ENCODE peak calls at places on chromosomes 1 and 21, in six cellular contexts. U, V, J, E, G and K are unnamed samples.

GRCh38 chr21:42733037-42733632 is 79.7 kb downstream of the PDE9A start:
- DNase-seq in U (no peak), V (no peak), J (no peak), E (no peak), G (no peak), K (no peak)

GRCh38 chr1:205449750-205450443 is 5.9 kb downstream of the BLACAT1 start:
- DNase-seq in U (peak; percentile 9), V (peak; percentile 89), J (peak; percentile 52), E (peak; percentile 77), G (peak; percentile 95), K (peak; percentile 98)

GRCh38 chr1:18332626-18333025 is 148.1 kb upstream of the KLHDC7A start:
- DNase-seq in U (no peak), V (no peak), J (no peak), E (no peak), G (no peak), K (no peak)

GRCh38 chr1:230282157-230282556 is 144.0 kb downstream of the PGBD5 start:
- DNase-seq in U (no peak), V (peak; percentile 12), J (peak; percentile 58), E (no peak), G (no peak), K (no peak)

GRCh38 chr1:98461873-98462385 is 199.6 kb upstream of the SNX7 start:
- DNase-seq in U (no peak), V (no peak), J (no peak), E (no peak), G (no peak), K (no peak)

GRCh38 chr1:170203693-170204092 is 57.9 kb downstream of the NTMT2 start:
- DNase-seq in U (no peak), V (no peak), J (no peak), E (no peak), G (no peak), K (no peak)

GRCh38 chr1:238582816-238583215 is 692.1 kb upstream of the ZP4 start:
- DNase-seq in U (no peak), V (no peak), J (no peak), E (no peak), G (no peak), K (peak; percentile 34)

GRCh38 chr1:161707503-161707902 is 474 bp downstream of the FCRLA start:
- DNase-seq in U (no peak), V (no peak), J (no peak), E (no peak), G (no peak), K (no peak)

GRCh38 chr1:171389176-171389575 is 75.2 kb downstream of the FMO4 start:
- DNase-seq in U (no peak), V (no peak), J (no peak), E (no peak), G (no peak), K (no peak)

GRCh38 chr1:18734001-18734400 is 103.4 kb downstream of the PAX7 start:
- DNase-seq in U (no peak), V (no peak), J (no peak), E (no peak), G (no peak), K (no peak)

GRCh38 chr1:155254714-155255242 is 505 bp downstream of the ENTREP3 start:
- DNase-seq in U (no peak), V (no peak), J (peak; percentile 75), E (peak; percentile 50), G (no peak), K (no peak)

GRCh38 chr1:230565141-230565540 is 77.1 kb upstream of the COG2 start:
- DNase-seq in U (no peak), V (no peak), J (no peak), E (no peak), G (no peak), K (no peak)

GRCh38 chr1:178060789-178061556 is 32.9 kb upstream of the RASAL2 start:
- DNase-seq in U (peak; percentile 73), V (no peak), J (no peak), E (no peak), G (no peak), K (peak; percentile 70)

GRCh38 chr1:4598561-4598960 is 55.8 kb upstream of the AJAP1 start:
- DNase-seq in U (no peak), V (no peak), J (no peak), E (no peak), G (no peak), K (no peak)

GRCh38 chr1:223364685-223365382 is 858 bp upstream of the SUSD4 start:
- DNase-seq in U (no peak), V (peak; percentile 46), J (no peak), E (peak; percentile 78), G (no peak), K (no peak)

GRCh38 chr1:244850099-244850852 is 14.1 kb downstream of the HNRNPU start:
- DNase-seq in U (no peak), V (no peak), J (no peak), E (no peak), G (no peak), K (no peak)
- TF ChIP-seq CTCF in U (no peak), V (no peak), J (no peak), E (no peak), G (no peak), K (no peak)

GRCh38 chr1:183844806-183845205 is 39.9 kb downstream of the RGL1 start:
- DNase-seq in U (no peak), V (no peak), J (no peak), E (no peak), G (no peak), K (no peak)
- H3K9ac ChIP-seq in U (no peak overlapping the region), V (no peak overlapping the region), J (no peak overlapping the region), E (no peak overlapping the region), G (no peak overlapping the region), K (no peak overlapping the region)

DNA sequence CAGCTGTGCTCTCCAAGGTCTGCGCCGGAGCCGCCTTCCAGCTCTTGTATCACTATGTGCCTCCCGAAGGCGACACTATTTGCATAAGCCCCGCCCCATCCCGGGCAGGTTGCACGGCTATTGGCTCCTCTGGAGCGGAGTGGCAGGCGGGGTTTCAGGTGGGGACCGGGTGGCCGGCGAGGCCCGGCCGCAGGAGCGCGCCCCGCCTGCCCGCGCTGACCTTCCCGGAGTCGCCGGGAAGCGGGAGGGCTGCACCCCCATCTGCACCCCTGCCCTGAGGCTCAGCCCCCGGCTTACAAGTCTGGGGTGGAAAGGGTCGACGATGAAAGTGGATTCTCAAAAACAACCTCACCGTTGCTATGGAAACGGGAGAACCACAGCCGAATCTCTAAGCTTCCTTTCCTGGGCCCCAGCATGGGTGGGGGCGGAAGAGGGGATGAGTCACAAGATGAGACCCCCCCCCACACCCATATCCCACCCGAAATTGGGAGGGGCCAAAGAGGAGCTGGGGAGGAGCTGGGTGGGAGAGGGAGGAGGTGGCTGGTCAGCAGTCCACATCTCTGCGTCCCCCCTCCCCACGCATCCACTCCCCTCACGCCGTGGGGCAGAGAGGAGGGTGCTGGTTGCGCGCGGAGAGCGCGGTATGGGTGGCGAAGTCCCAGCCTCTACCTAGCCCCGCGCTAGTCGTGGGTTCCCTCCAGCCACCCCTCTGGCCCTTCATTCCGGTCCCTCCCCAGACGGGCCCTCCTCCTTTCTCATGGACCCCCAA is at the start of gene HPCAL4:
- DNase-seq in U (peak; percentile 49), V (peak; percentile 94), J (peak; percentile 96), E (peak; percentile 97), G (peak; percentile 74), K (peak; percentile 79)
- H2AFZ ChIP-seq in U (no peak within 1 kb of the TSS), V (no peak within 1 kb of the TSS), J (peak within 1 kb of the TSS; percentile 65), E (peak within 1 kb of the TSS; percentile 18), G (peak within 1 kb of the TSS; percentile 82), K (peak within 1 kb of the TSS; percentile 62)

GRCh38 chr1:93434088-93434487 is 13.8 kb upstream of the FNBP1L start:
- DNase-seq in U (no peak), V (no peak), J (no peak), E (no peak), G (no peak), K (no peak)

GRCh38 chr1:93434987-93435386 is 12.9 kb upstream of the FNBP1L start:
- DNase-seq in U (no peak), V (no peak), J (no peak), E (no peak), G (no peak), K (no peak)

GRCh38 chr1:93436496-93436895 is 11.4 kb upstream of the FNBP1L start:
- DNase-seq in U (no peak), V (no peak), J (no peak), E (no peak), G (no peak), K (no peak)

GRCh38 chr1:93435443-93435842 is 12.5 kb upstream of the FNBP1L start:
- DNase-seq in U (no peak), V (no peak), J (no peak), E (no peak), G (no peak), K (no peak)

GRCh38 chr1:93433407-93433961 is 14.4 kb upstream of the FNBP1L start:
- DNase-seq in U (no peak), V (no peak), J (no peak), E (peak; percentile 50), G (no peak), K (peak; percentile 10)
- TF ChIP-seq CTCF in U (no peak), V (no peak), J (no peak), E (peak; percentile 15), G (no peak), K (peak; percentile 62)

GRCh38 chr1:107140703-107141490 is at the start of gene NTNG1:
- DNase-seq in U (no peak), V (no peak), J (peak; percentile 67), E (peak; percentile 69), G (no peak), K (peak; percentile 13)
- H3K9ac ChIP-seq in U (peak within 1 kb of the TSS; percentile 34), V (no peak within 1 kb of the TSS), J (no peak within 1 kb of the TSS), E (no peak within 1 kb of the TSS), G (no peak within 1 kb of the TSS), K (peak within 1 kb of the TSS; percentile 6)